ENCODE peak calls at places on chromosomes 2 and 18, in nine cellular contexts. Z, J, P, X, G, L, K, I and W are unnamed samples.
A peak's percentile ranks its signal among the peaks of the same experiment; 100 is the strongest.

GRCh38 chr2:55232863-55233657 is 572 bp downstream of the RPS27A start:
- DNase-seq in K (peak; percentile 60), P (peak; percentile 48), G (no peak), Z (peak; percentile 52), I (peak; percentile 50), L (peak; percentile 32), X (peak; percentile 53), J (peak; percentile 37), W (no peak)

GRCh38 chr2:192029089-192029488 is 165.6 kb downstream of the TMEFF2 start:
- DNase-seq in G (no peak), I (no peak), P (no peak), X (no peak), L (no peak), J (peak; percentile 24), Z (no peak), K (peak; percentile 5), W (no peak)

GRCh38 chr2:121236650-121237049 is 48.4 kb downstream of the TFCP2L1 start:
- DNase-seq in Z (no peak), X (no peak), L (no peak), G (no peak), K (no peak), I (no peak), P (no peak), J (no peak), W (no peak)

GRCh38 chr2:50514881-50515280 is 517.1 kb downstream of the NRXN1 start:
- DNase-seq in J (no peak), L (no peak), Z (no peak), K (no peak), I (no peak), P (no peak), G (no peak), X (no peak), W (no peak)

GRCh38 chr18:25349131-25349925 is 2.6 kb downstream of the ZNF521 start:
- DNase-seq in K (no peak), Z (no peak), I (peak; percentile 1), G (no peak), J (peak; percentile 41), L (no peak), X (peak; percentile 55), P (peak; percentile 44), W (no peak)

GRCh38 chr2:200469708-200470600 is 39.9 kb downstream of the KCTD18 start:
- DNase-seq in I (no peak), X (no peak), L (no peak), P (peak; percentile 40), J (peak; percentile 33), G (no peak), Z (no peak), K (no peak), W (no peak)

GRCh38 chr2:19120941-19121750 is 237.3 kb downstream of the OSR1 start:
- DNase-seq in P (no peak), X (no peak), J (peak; percentile 94), G (no peak), K (no peak), Z (no peak), I (no peak), L (no peak), W (no peak)

GRCh38 chr2:146764301-146764700 is 1080.5 kb upstream of the ACVR2A start:
- DNase-seq in J (peak; percentile 1), I (no peak), Z (no peak), L (no peak), K (no peak), G (no peak), X (no peak), P (no peak), W (no peak)

GRCh38 chr2:135175177-135175576 is 123.1 kb downstream of the RAB3GAP1 start:
- DNase-seq in Z (no peak), L (no peak), J (no peak), I (no peak), K (no peak), X (no peak), P (no peak), G (no peak), W (no peak)

GRCh38 chr2:230691005-230691647 is 21.5 kb upstream of the CAB39 start:
- DNase-seq in I (no peak), X (no peak), G (no peak), J (peak; percentile 78), P (no peak), K (no peak), L (no peak), Z (no peak), W (no peak)

GRCh38 chr2:217273158-217273557 is 413.3 kb upstream of the TNP1 start:
- DNase-seq in L (no peak), K (no peak), P (no peak), I (no peak), X (no peak), Z (no peak), G (no peak), J (no peak), W (no peak)

GRCh38 chr18:7512326-7512725 is 54.8 kb upstream of the PTPRM start:
- DNase-seq in K (no peak), X (no peak), J (no peak), G (no peak), I (no peak), Z (peak; percentile 47), P (no peak), L (no peak), W (no peak)